ENCODE peak calls at places on chromosomes 7 and 10, in four cellular contexts. F is GM23338, R is A549, G is Peyer's patch. S is an unnamed sample.

GRCh38 chr10:5611899-5612680 is 54.3 kb downstream of the ASB13 start:
- DNase-seq in F (no peak), R (no peak), G (no peak), S (no peak)

GRCh38 chr7:157282141-157282801 is 54.5 kb upstream of the DNAJB6 start:
- DNase-seq in F (no peak), R (no peak), G (no peak), S (peak; percentile 38)

GRCh38 chr7:63067897-63068585 is 930.6 kb upstream of the ZNF722 start:
- DNase-seq in F (no peak), R (no peak), G (no peak), S (no peak)

GRCh38 chr10:132238371-132239125 is 51.8 kb downstream of the DPYSL4 start:
- DNase-seq in F (no peak), R (no peak), G (no peak), S (no peak)

GRCh38 chr7:104791065-104791464 is 222.9 kb upstream of the KMT2E start:
- DNase-seq in F (no peak), R (peak; percentile 16), G (no peak), S (no peak)

GRCh38 chr7:27183682-27184341 is 1.2 kb downstream of the HOXA11 start:
- DNase-seq in F (no peak), R (no peak), G (no peak), S (no peak)

GRCh38 chr7:115015619-115016018 is 93.7 kb downstream of the MDFIC start:
- DNase-seq in F (peak; percentile 10), R (peak; percentile 47), G (no peak), S (no peak)

GRCh38 chr7:131385039-131385605 is 57.4 kb downstream of the MKLN1 start:
- DNase-seq in F (no peak), R (no peak), G (no peak), S (no peak)

GRCh38 chr7:28128608-28129007 is 52.0 kb downstream of the JAZF1 start:
- DNase-seq in F (no peak), R (no peak), G (no peak), S (no peak)

GRCh38 chr10:104123397-104123796 is 1.4 kb downstream of the SFR1 start:
- DNase-seq in F (no peak), R (peak; percentile 39), G (no peak), S (no peak)

GRCh38 chr7:1638113-1638726 is 31.9 kb upstream of the ELFN1 start:
- DNase-seq in F (peak; percentile 49), R (no peak), G (no peak), S (no peak)

GRCh38 chr7:26179422-26179821 is 21.1 kb downstream of the HNRNPA2B1 start:
- DNase-seq in F (no peak), R (no peak), G (no peak), S (no peak)

GRCh38 chr7:26182283-26182682 is 18.3 kb downstream of the HNRNPA2B1 start:
- DNase-seq in F (no peak), R (no peak), G (no peak), S (no peak)

GRCh38 chr7:26181474-26182227 is 18.9 kb downstream of the HNRNPA2B1 start:
- DNase-seq in F (no peak), R (no peak), G (no peak), S (no peak)

GRCh38 chr7:26179826-26180497 is 20.6 kb downstream of the HNRNPA2B1 start:
- DNase-seq in F (no peak), R (no peak), G (no peak), S (no peak)

DNA sequence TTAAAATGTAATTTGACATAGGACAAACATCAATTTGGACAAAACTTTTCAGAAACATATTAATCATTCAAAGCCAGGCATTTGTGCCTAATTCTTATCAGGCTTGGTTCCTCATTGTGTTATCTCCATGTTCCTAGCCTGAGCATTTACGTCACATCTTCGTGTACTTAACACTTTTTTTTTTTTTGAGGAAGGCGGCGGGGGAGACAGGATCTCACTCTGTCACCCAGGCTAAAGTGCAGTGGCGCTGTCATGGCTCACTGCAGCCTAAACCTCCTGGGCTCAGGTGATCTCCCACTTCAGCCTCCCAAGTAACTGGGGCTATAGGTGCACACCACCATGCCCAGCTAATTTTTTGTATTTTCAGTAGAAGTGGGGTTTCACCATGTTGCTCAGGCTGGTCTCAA is 19.8 kb downstream of the HNRNPA2B1 start:
- DNase-seq in F (no peak), R (no peak), G (no peak), S (no peak)
- H3K27ac ChIP-seq in F (peak overlapping the region; percentile 68), R (no peak overlapping the region), G (no peak overlapping the region), S (no peak overlapping the region)

GRCh38 chr7:36763084-36763807 is 39.0 kb upstream of the AOAH start:
- DNase-seq in F (peak; percentile 24), R (peak; percentile 18), G (no peak), S (no peak)
- TF ChIP-seq CTCF in F (no peak), R (no peak), G (no peak), S (no peak)

DNA sequence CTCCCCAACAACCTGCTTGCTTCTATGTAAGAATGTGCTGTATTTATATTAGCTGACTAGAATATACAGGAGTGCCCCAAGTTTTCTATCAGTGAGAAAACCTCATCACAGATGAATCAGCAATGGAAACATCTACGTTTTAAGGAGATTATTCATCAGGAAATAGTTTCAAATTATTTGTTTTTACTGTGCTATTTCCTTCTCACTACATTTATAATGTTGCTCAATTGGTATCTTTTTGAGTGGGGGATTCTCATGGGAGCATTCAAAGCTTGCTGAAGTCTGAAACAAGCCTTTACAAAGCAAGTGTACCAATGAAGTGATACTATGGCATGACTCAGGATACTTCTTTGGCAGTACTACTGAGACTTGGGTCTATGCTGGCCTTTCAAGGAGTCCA is 191.1 kb upstream of the SLC26A5 start:
- DNase-seq in F (no peak), R (peak; percentile 17), G (no peak), S (no peak)
- H3K4me3 ChIP-seq in F (no peak overlapping the region), R (no peak overlapping the region), G (no peak overlapping the region), S (no peak overlapping the region)

GRCh38 chr10:7186387-7187032 is 224.3 kb downstream of the SFMBT2 start:
- DNase-seq in F (no peak), R (no peak), G (no peak), S (no peak)

GRCh38 chr10:7189909-7190308 is 220.9 kb downstream of the SFMBT2 start:
- DNase-seq in F (no peak), R (no peak), G (no peak), S (no peak)

GRCh38 chr10:7181416-7181815 is 229.4 kb downstream of the SFMBT2 start:
- DNase-seq in F (no peak), R (no peak), G (no peak), S (no peak)

GRCh38 chr10:7184660-7185366 is 226.0 kb downstream of the SFMBT2 start:
- DNase-seq in F (no peak), R (no peak), G (peak; percentile 21), S (no peak)

DNA sequence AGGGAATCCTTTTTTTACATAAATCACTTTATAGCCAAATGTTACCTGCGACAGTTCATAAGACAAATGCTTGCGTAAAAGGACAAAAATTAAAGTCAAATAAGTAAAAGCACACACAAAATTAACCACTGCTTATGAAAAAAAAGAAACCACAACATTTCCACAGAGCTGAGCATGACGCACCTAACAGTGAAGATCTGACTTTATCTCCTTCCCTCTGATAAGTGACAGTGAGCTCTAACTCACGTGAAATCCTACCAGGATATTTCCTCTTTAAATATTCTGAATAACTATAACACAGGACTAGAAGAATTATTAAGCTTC is 225.5 kb downstream of the SFMBT2 start:
- DNase-seq in F (no peak), R (no peak), G (no peak), S (no peak)
- H3K27ac ChIP-seq in F (no peak overlapping the region), R (no peak overlapping the region), G (peak overlapping the region; percentile 44), S (no peak overlapping the region)

DNA sequence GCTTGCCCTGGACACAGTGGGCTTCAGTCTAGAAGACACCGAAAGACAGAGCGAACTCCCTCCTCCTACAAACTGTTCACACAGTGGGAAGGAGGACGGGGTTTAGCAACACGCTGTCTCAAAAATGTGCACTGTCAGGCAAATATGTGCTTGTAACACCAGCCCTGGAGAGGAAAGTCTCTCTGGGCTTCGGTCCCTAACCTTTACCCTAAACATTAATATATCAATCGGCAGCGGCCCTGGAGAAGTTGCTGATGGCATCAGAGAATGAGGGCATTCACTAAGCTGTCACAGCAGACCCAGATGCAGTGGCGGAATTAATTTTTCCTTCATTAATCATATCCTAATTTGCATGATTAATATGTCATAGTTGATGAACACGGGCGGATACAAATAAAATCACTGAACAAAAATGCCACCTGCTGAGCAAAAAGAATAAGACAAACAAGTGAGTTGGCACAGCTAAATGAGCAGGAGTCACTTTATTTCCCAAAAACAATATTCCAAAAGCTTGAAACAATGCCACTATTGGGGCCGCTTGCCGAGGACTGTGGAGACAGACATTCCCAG is 45.2 kb upstream of the INSIG1 start:
- DNase-seq in F (no peak), R (no peak), G (no peak), S (no peak)
- TF ChIP-seq CTCF in F (no peak), R (no peak), G (peak; percentile 34), S (no peak)

GRCh38 chr10:38119038-38119437 is 24.9 kb downstream of the ZNF37A start:
- DNase-seq in F (no peak), R (no peak), G (no peak), S (no peak)
- H3K4me3 ChIP-seq in F (no peak overlapping the region), R (no peak overlapping the region), G (no peak overlapping the region), S (no peak overlapping the region)

DNA sequence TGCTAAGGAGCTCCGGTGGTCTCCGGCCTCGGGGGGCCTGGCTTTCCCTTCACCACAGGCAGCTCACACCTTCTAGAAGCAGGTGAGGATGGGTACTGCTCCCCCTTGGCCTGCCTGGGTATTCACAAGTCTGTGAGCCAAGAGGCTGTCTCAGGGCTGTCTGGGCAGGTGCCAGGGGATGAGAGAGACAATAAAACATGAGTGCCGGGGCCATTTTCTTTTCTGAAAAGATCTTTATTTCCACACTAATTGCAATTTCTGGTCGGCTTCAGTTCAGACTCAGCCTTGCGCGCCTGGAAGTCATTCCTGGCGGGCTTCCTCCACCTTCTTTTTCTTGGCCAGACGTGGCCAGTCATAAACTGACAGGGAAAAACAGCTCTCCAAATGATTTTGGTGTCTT is 171.3 kb downstream of the ARHGAP12 start:
- DNase-seq in F (no peak), R (no peak), G (no peak), S (peak; percentile 64)
- H3K27ac ChIP-seq in F (peak overlapping the region; percentile 92), R (no peak overlapping the region), G (no peak overlapping the region), S (peak overlapping the region; percentile 100)

S was measured in right lobe of liver.